ENCODE peak calls at places on chromosomes 4 and X, in six cellular contexts. W is fibroblast of lung; M is IMR-90; Z is CD8-positive, alpha-beta T cell; E is NT2/D1; D is K562. L is an unnamed sample. For H3K27me3, the result is how much of the 10 kb centered on the place peaks cover.

GRCh38 chr4:94408549-94409374 is 43.0 kb upstream of the PDLIM5 start:
- DNase-seq in W (peak), M (peak), Z (no peak), E (no peak), D (no peak), L (no peak)

GRCh38 chrX:23008431-23009099 is 8.8 kb downstream of the DDX53 start:
- DNase-seq in W (peak), M (peak), Z (no peak), E (peak), D (no peak), L (peak)

GRCh38 chrX:112056886-112057285 is 25.7 kb downstream of the TRPC5 start:
- DNase-seq in W (no peak), M (no peak), Z (no peak), E (no peak), D (no peak), L (peak)

GRCh38 chr4:123419885-123420743 is 23.5 kb downstream of the SPRY1 start:
- DNase-seq in W (no peak), M (no peak), Z (no peak), E (no peak), D (no peak), L (no peak)

GRCh38 chr4:8383016-8383415 is 57.5 kb downstream of the ACOX3 start:
- DNase-seq in W (no peak), M (no peak), Z (no peak), E (no peak), D (no peak), L (no peak)

GRCh38 chr4:1939664-1940509 is 68.7 kb downstream of the NSD2 start:
- DNase-seq in W (peak), M (peak), Z (no peak), E (no peak), D (no peak), L (no peak)

GRCh38 chr4:26854701-26855100 is 5.9 kb upstream of the STIM2 start:
- DNase-seq in W (no peak), M (no peak), Z (no peak), E (no peak), D (no peak), L (peak)

GRCh38 chr4:91064157-91064853 is 937.1 kb downstream of the CCSER1 start:
- DNase-seq in W (peak), M (no peak), Z (no peak), E (peak), D (no peak), L (peak)

GRCh38 chr4:6228158-6229067 is 28.1 kb upstream of the JAKMIP1 start:
- DNase-seq in W (no peak), M (no peak), Z (no peak), E (no peak), D (no peak), L (no peak)

GRCh38 chr4:130359537-130359936 is 1263.6 kb downstream of the C4orf33 start:
- DNase-seq in W (peak), M (peak), Z (no peak), E (peak), D (no peak), L (peak)

GRCh38 chr4:101941816-101942358 is 151.4 kb downstream of the BANK1 start:
- DNase-seq in W (no peak), M (no peak), Z (no peak), E (no peak), D (no peak), L (no peak)

GRCh38 chr4:125891597-125892258 is 577.0 kb downstream of the FAT4 start:
- DNase-seq in W (peak), M (peak), Z (no peak), E (no peak), D (no peak), L (no peak)

GRCh38 chrX:470686-471085 is 84.0 kb upstream of the PPP2R3B start:
- DNase-seq in W (no peak), M (no peak), Z (no peak), E (no peak), D (no peak), L (no peak)
- H3K27me3 ChIP-seq in W (under half), M (under half), Z (under half), E (under half), D (under half), L (under half)

DNA sequence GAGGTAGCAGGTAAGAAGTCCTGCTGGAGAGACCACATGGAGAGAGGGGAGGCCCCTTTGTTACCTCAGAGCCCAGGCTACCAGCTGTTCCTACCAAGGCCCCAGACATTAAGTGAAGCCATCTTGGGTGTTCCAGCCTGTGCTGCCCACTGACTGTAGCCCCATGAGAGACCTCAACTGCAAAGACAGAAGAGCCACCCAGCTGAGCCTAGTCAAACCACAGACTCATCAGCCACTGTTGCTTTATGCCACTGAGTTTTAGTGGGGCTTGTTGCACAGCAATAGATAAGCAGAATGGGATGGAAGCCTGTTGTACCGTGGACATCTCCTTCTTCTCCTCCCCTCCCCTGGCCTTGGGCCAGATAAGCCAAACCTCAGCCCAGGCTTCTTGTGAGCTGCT is 83.9 kb downstream of the ADRA2C start:
- DNase-seq in W (no peak), M (no peak), Z (no peak), E (no peak), D (no peak), L (no peak)
- H3K27me3 ChIP-seq in W (under half), M (under half), Z (under half), E (under half), D (under half), L (under half)

GRCh38 chrX:87878926-87879325 is 361.3 kb downstream of the KLHL4 start:
- DNase-seq in W (no peak), M (no peak), Z (no peak), E (no peak), D (no peak), L (no peak)

GRCh38 chrX:87873347-87873941 is 355.8 kb downstream of the KLHL4 start:
- DNase-seq in W (no peak), M (no peak), Z (no peak), E (no peak), D (no peak), L (no peak)

DNA sequence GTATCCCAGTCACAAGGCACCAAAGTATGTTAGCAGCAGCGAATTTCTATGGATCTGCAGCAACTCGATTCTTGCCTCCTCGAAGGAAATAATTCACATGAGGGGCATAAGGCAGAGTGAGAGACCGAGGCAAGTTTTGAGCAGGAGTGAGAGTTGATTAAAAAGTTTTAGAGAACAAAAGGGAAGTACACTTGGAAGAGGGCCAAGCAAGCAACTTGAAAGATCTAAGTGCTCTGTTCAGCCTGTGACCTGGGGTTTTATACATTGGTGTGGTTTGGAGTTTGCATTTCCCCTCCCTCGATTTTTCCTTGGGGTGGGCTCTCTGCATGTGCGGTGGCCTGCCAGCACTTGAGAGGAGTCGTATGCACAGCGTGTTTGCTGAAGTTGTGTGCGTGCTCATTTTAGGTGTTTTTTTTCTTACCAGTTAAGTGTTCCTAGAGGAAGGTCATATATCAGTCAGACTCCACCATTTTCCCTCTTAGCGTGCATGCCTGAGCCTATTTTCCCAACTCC is 356.4 kb downstream of the KLHL4 start:
- DNase-seq in W (no peak), M (no peak), Z (no peak), E (no peak), D (no peak), L (no peak)
- H3K27me3 ChIP-seq in W (under half), M (under half), Z (under half), E (under half), D (under half), L (under half)

DNA sequence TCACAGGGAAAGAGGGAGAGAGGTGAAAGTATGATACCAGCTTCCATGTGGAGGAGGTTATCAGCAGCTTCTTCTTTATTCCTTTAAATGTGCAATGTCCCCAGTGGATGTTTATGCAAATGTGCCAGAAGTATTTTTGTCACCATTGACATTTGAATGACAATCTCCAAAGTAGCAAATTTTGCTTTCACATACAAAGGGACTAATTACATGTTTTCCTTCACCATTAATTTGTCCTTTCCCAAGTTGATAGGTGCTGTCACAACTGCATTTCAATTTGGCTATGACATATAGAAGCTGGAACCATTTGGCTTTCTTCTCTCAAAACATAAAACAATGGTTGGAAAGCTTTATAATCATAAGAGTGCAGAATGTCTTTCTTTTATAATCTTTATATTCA is 469.0 kb upstream of the NWD2 start:
- DNase-seq in W (no peak), M (no peak), Z (no peak), E (no peak), D (no peak), L (no peak)
- H3K27me3 ChIP-seq in W (under half), M (under half), Z (under half), E (under half), D (under half), L (under half)

GRCh38 chrX:40104649-40105015 is 6.9 kb upstream of the BCOR start:
- DNase-seq in W (peak), M (peak), Z (no peak), E (no peak), D (no peak), L (peak)
- H3K27me3 ChIP-seq in W (under half), M (under half), Z (under half), E (under half), D (under half), L (half or more)

GRCh38 chr4:81215219-81215892 is at the start of gene PRKG2:
- DNase-seq in W (peak), M (no peak), Z (no peak), E (no peak), D (no peak), L (peak)
- H3K27me3 ChIP-seq in W (under half), M (under half), Z (under half), E (half or more), D (under half), L (half or more)

GRCh38 chr4:151865327-151865726 is 104.5 kb upstream of the GATB start:
- DNase-seq in W (no peak), M (no peak), Z (no peak), E (no peak), D (no peak), L (no peak)
- H3K27me3 ChIP-seq in W (under half), M (under half), Z (under half), E (under half), D (under half), L (under half)

DNA sequence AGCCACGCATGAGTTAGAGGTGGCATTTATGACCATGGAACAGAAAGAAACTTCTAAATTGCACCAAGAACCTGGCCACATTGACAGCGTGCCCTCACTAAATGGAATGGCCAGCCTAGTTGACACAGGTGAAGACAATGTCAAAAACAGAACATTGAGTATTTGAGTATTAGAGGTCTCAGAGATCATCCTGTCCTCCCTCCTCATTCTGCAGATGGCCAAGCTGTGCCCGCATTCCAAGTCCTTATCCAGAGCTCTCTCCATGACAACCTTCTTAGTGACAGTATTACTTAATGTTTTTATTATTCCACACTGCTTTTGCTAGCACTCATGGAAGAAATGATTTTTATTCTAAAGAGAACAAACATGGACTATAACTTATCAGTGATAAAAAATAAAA is 9.9 kb upstream of the CCDC110 start:
- DNase-seq in W (no peak), M (no peak), Z (no peak), E (no peak), D (no peak), L (no peak)
- H3K27me3 ChIP-seq in W (under half), M (under half), Z (under half), E (half or more), D (under half), L (under half)